ENCODE peak calls at places on chromosome 12, in nine cellular contexts. P is transverse colon, R is epithelial cell of esophagus, S is psoas muscle, Z is A549, F is foreskin fibroblast, B is PC-3, U is Caco-2, V is OCI-LY7. N is an unnamed sample.

GRCh38 chr12:95548539-95549391 is 2.5 kb downstream of the USP44 start:
- DNase-seq in P (peak), R (no peak), S (peak), Z (peak), F (peak), B (no peak), U (no peak), V (peak), N (no peak)

GRCh38 chr12:47088021-47088944 is 8.5 kb upstream of the AMIGO2 start:
- DNase-seq in P (no peak), R (peak), S (no peak), Z (no peak), F (no peak), B (no peak), U (peak), V (no peak), N (peak)

GRCh38 chr12:13205809-13206559 is 9.5 kb downstream of the EMP1 start:
- DNase-seq in P (no peak), R (peak), S (no peak), Z (peak), F (peak), B (peak), U (no peak), V (no peak), N (peak)

GRCh38 chr12:89261982-89262381 is 90.3 kb downstream of the DUSP6 start:
- DNase-seq in P (no peak), R (peak), S (no peak), Z (no peak), F (no peak), B (peak), U (no peak), V (no peak), N (no peak)

GRCh38 chr12:9751204-9752144 is 9.2 kb downstream of the CD69 start:
- DNase-seq in P (no peak), R (peak), S (no peak), Z (peak), F (peak), B (peak), U (no peak), V (peak), N (peak)

GRCh38 chr12:62919827-62920226 is 15.1 kb downstream of the PPM1H start:
- DNase-seq in P (no peak), R (no peak), S (peak), Z (no peak), F (peak), B (peak), U (no peak), V (no peak), N (peak)

GRCh38 chr12:121858662-121859572 is at the start of gene HPD:
- DNase-seq in P (peak), R (peak), S (peak), Z (no peak), F (peak), B (peak), U (peak), V (no peak), N (peak)

GRCh38 chr12:113322353-113322752 is 12.6 kb downstream of the SLC8B1 start:
- DNase-seq in P (no peak), R (peak), S (no peak), Z (no peak), F (peak), B (peak), U (no peak), V (no peak), N (peak)

GRCh38 chr12:52745554-52745953 is 31.6 kb downstream of the KRT76 start:
- DNase-seq in P (no peak), R (no peak), S (no peak), Z (no peak), F (no peak), B (no peak), U (no peak), V (no peak), N (no peak)

GRCh38 chr12:28253175-28253641 is 63.0 kb downstream of the CCDC91 start:
- DNase-seq in P (no peak), R (peak), S (no peak), Z (no peak), F (no peak), B (peak), U (no peak), V (no peak), N (no peak)

GRCh38 chr12:45276154-45276553 is 60.3 kb downstream of the ANO6 start:
- DNase-seq in P (no peak), R (no peak), S (no peak), Z (no peak), F (no peak), B (no peak), U (no peak), V (no peak), N (no peak)

GRCh38 chr12:57755454-57756372 is 810 bp downstream of the MARCHF9 start:
- DNase-seq in P (peak), R (peak), S (peak), Z (no peak), F (no peak), B (peak), U (peak), V (peak), N (no peak)

GRCh38 chr12:115988629-115989563 is 288.6 kb downstream of the MED13L start:
- DNase-seq in P (no peak), R (no peak), S (no peak), Z (no peak), F (peak), B (peak), U (no peak), V (no peak), N (no peak)

GRCh38 chr12:81502912-81503695 is 256.0 kb downstream of the PPFIA2 start:
- DNase-seq in P (no peak), R (peak), S (no peak), Z (no peak), F (no peak), B (peak), U (no peak), V (no peak), N (peak)

GRCh38 chr12:40002178-40003169 is 103.4 kb downstream of the SLC2A13 start:
- DNase-seq in P (no peak), R (no peak), S (no peak), Z (peak), F (no peak), B (peak), U (no peak), V (no peak), N (no peak)

GRCh38 chr12:84502907-84503787 is 409.5 kb downstream of the SLC6A15 start:
- DNase-seq in P (peak), R (peak), S (no peak), Z (peak), F (peak), B (peak), U (peak), V (peak), N (peak)

GRCh38 chr12:82996168-82996812 is 309.6 kb downstream of the TMTC2 start:
- DNase-seq in P (no peak), R (peak), S (no peak), Z (no peak), F (no peak), B (peak), U (no peak), V (no peak), N (no peak)

GRCh38 chr12:124240493-124240892 is 54.4 kb upstream of the RFLNA start:
- DNase-seq in P (no peak), R (peak), S (no peak), Z (peak), F (no peak), B (no peak), U (peak), V (peak), N (no peak)

GRCh38 chr12:70360218-70360617 is 5.9 kb upstream of the KCNMB4 start:
- DNase-seq in P (no peak), R (no peak), S (no peak), Z (no peak), F (no peak), B (no peak), U (no peak), V (no peak), N (no peak)

GRCh38 chr12:48420031-48420775 is 52.2 kb upstream of the ANP32D start:
- DNase-seq in P (no peak), R (no peak), S (no peak), Z (no peak), F (no peak), B (no peak), U (no peak), V (no peak), N (no peak)
- H3K4me3 ChIP-seq in P (no peak), R (no peak), S (no peak), Z (no peak), F (no peak), B (no peak), U (no peak), V (no peak), N (no peak)

GRCh38 chr12:48980953-48981756 is 3.0 kb downstream of the WNT1 start:
- DNase-seq in P (no peak), R (no peak), S (peak), Z (peak), F (no peak), B (no peak), U (peak), V (no peak), N (no peak)
- TF ChIP-seq CTCF in P (peak), R (no peak), S (no peak), Z (peak), F (no peak), B (peak), U (peak), V (no peak), N (no peak)

DNA sequence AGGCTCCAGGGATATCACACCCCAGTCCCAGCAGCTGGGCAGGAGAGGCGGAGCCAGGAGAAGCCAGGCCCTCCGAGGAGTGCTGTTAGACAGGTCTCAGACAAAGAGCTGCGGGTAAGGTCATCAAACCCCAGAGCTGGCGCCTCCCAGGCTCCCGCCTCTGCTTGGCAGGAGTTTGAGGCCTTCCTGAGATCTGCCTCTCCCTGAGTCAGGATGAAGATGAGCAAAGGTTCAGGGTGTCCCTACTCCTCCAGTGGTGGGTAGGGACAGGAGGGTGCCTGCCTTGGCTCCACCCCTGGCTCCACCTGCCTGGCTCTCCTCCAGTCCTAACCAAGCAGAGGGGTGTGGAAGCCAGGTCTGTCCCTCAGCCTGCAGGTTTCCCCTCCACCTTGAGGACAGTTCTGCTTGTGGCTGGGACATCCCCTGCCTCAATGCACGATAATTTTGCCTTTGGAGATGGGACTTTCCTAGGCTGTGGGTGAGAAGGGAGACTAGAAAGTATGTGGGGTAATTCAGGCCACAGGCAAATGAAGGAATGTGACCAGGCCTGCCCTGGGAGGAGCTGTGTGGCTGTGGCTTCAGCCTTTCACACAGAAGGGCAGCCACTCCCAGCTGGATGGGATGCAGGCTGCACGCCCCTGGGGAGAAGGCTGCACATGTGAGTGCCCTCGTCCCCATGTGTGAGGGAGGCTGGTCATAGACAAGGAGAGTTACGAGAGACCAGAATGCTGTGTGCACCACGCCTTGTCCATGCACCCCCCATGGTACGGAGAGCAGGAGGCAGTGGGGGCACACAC is 2.2 kb downstream of the PLEKHG6 start:
- DNase-seq in P (peak), R (peak), S (no peak), Z (no peak), F (no peak), B (peak), U (peak), V (no peak), N (peak)
- H3K4me3 ChIP-seq in P (no peak), R (no peak), S (no peak), Z (no peak), F (no peak), B (peak), U (no peak), V (no peak), N (no peak)

GRCh38 chr12:93020225-93020997 is 91.3 kb upstream of the EEA1 start:
- DNase-seq in P (peak), R (peak), S (no peak), Z (no peak), F (no peak), B (peak), U (peak), V (no peak), N (no peak)

GRCh38 chr12:93029091-93029490 is 100.0 kb upstream of the EEA1 start:
- DNase-seq in P (no peak), R (no peak), S (no peak), Z (no peak), F (no peak), B (no peak), U (no peak), V (no peak), N (no peak)

GRCh38 chr12:93020998-93021597 is 92.0 kb upstream of the EEA1 start:
- DNase-seq in P (no peak), R (no peak), S (no peak), Z (no peak), F (no peak), B (no peak), U (no peak), V (no peak), N (no peak)

GRCh38 chr12:93022603-93023340 is 93.7 kb upstream of the EEA1 start:
- DNase-seq in P (no peak), R (no peak), S (no peak), Z (no peak), F (peak), B (no peak), U (no peak), V (no peak), N (peak)

GRCh38 chr12:93025145-93026103 is 96.3 kb upstream of the EEA1 start:
- DNase-seq in P (no peak), R (peak), S (no peak), Z (peak), F (peak), B (peak), U (no peak), V (peak), N (peak)
- TF ChIP-seq CTCF in P (peak), R (peak), S (peak), Z (peak), F (peak), B (peak), U (peak), V (peak), N (peak)

GRCh38 chr12:108721824-108722223 is 9.5 kb downstream of the CORO1C start:
- DNase-seq in P (no peak), R (no peak), S (no peak), Z (no peak), F (no peak), B (no peak), U (no peak), V (no peak), N (no peak)

GRCh38 chr12:108722992-108723766 is 8.1 kb downstream of the CORO1C start:
- DNase-seq in P (no peak), R (peak), S (no peak), Z (peak), F (peak), B (peak), U (no peak), V (no peak), N (peak)

GRCh38 chr12:108722463-108722862 is 8.9 kb downstream of the CORO1C start:
- DNase-seq in P (no peak), R (no peak), S (no peak), Z (no peak), F (no peak), B (no peak), U (no peak), V (no peak), N (peak)

GRCh38 chr12:108724054-108724889 is 7.0 kb downstream of the CORO1C start:
- DNase-seq in P (no peak), R (peak), S (no peak), Z (no peak), F (peak), B (peak), U (no peak), V (peak), N (peak)

GRCh38 chr12:108724890-108725151 is 6.5 kb downstream of the CORO1C start:
- DNase-seq in P (no peak), R (no peak), S (no peak), Z (no peak), F (no peak), B (no peak), U (no peak), V (no peak), N (no peak)
- H3K4me3 ChIP-seq in P (no peak), R (no peak), S (peak), Z (no peak), F (no peak), B (no peak), U (no peak), V (no peak), N (no peak)

GRCh38 chr12:22544038-22544979 is at the start of gene C2CD5:
- DNase-seq in P (peak), R (peak), S (peak), Z (peak), F (peak), B (peak), U (peak), V (peak), N (peak)
- TF ChIP-seq CTCF in P (peak), R (peak), S (peak), Z (peak), F (peak), B (peak), U (peak), V (peak), N (peak)

DNA sequence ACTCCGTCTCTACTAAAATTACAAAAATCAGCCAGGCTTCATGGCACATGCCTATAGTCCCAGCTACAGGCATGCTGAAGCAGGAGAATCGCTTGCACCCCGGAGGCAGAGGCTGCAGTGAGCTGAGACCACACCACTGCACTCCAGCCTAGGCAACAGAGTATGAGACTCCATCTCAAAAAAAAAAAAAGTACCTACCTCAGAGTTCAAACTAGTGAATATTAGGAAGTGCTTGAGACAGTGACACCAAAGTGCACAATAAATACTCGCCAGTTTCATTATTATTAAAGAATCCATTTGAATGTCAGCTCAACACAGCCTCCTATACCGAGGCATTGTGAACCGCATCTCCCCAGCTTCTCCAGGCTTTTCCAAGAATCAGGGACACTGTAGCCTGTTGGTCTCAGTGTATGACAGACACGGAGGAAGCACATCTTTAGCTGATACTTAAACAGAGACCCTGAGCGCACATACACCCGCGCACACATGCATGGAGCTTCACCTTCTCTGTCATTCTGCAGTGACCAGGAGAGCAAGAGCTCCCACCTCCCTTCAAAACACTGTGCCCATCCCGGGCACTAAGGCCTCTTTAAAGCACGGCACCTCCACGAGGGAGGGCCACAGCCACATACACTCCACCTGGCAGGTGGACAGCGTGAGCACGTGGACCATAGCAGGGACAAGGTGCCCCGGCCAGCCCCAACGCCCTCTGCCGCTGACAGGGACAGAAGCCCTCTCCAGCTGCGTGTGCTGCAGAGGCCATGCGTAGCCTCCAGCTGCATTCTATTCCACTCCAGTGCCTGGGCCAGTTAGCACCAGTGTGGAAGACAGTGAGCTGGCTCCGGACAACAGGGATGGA is 5.2 kb downstream of the GAPDH start:
- DNase-seq in P (no peak), R (peak), S (no peak), Z (peak), F (peak), B (peak), U (no peak), V (peak), N (no peak)
- H3K4me3 ChIP-seq in P (no peak), R (no peak), S (peak), Z (peak), F (no peak), B (peak), U (no peak), V (no peak), N (no peak)

GRCh38 chr12:6644903-6645302 is 2.3 kb downstream of the ACRBP start:
- DNase-seq in P (peak), R (no peak), S (no peak), Z (no peak), F (no peak), B (no peak), U (no peak), V (no peak), N (no peak)
- TF ChIP-seq CTCF in P (no peak), R (peak), S (peak), Z (no peak), F (no peak), B (peak), U (peak), V (peak), N (peak)

N was measured in AG10803.